ENCODE peak calls at places on chromosomes 7 and 10, in seven cellular contexts. One of them, this sample, is unnamed.
A peak's percentile ranks its signal among the peaks of the same experiment; 100 is the strongest.

GRCh38 chr10:47287805-47288204 is 12.2 kb upstream of the GDF10 start:
- DNase-seq in NCI-H1105: no peak
- DNase-seq in CD8-positive, alpha-beta T cell: no peak
- DNase-seq in NCI-H1092: no peak
- DNase-seq in memory B cell: no peak
- DNase-seq in CD4-positive, alpha-beta T cell: no peak
- DNase-seq in psoas muscle: no peak
- DNase-seq in this sample: no peak

GRCh38 chr10:119896061-119896655 is 3.6 kb downstream of the SEC23IP start:
- DNase-seq in NCI-H1105: no peak
- DNase-seq in CD8-positive, alpha-beta T cell: no peak
- DNase-seq in NCI-H1092: no peak
- DNase-seq in memory B cell: no peak
- DNase-seq in CD4-positive, alpha-beta T cell: no peak
- DNase-seq in psoas muscle: no peak
- DNase-seq in this sample: no peak

GRCh38 chr10:6114758-6115410 is 26.1 kb downstream of the RBM17 start:
- DNase-seq in NCI-H1105: no peak
- DNase-seq in CD8-positive, alpha-beta T cell: no peak
- DNase-seq in NCI-H1092: no peak
- DNase-seq in memory B cell: no peak
- DNase-seq in CD4-positive, alpha-beta T cell: no peak
- DNase-seq in psoas muscle: peak; percentile 54
- DNase-seq in this sample: no peak

GRCh38 chr10:31129261-31129660 is 97.6 kb upstream of the ZNF438 start:
- DNase-seq in NCI-H1105: no peak
- DNase-seq in CD8-positive, alpha-beta T cell: no peak
- DNase-seq in NCI-H1092: no peak
- DNase-seq in memory B cell: no peak
- DNase-seq in CD4-positive, alpha-beta T cell: no peak
- DNase-seq in psoas muscle: no peak
- DNase-seq in this sample: no peak

GRCh38 chr7:41731486-41732278 is 28.8 kb upstream of the INHBA start:
- DNase-seq in NCI-H1105: no peak
- DNase-seq in CD8-positive, alpha-beta T cell: no peak
- DNase-seq in NCI-H1092: no peak
- DNase-seq in memory B cell: no peak
- DNase-seq in CD4-positive, alpha-beta T cell: no peak
- DNase-seq in psoas muscle: no peak
- DNase-seq in this sample: no peak

GRCh38 chr7:134755422-134756022 is 23.9 kb upstream of the CALD1 start:
- DNase-seq in NCI-H1105: no peak
- DNase-seq in CD8-positive, alpha-beta T cell: peak; percentile 44
- DNase-seq in NCI-H1092: no peak
- DNase-seq in memory B cell: no peak
- DNase-seq in CD4-positive, alpha-beta T cell: peak; percentile 31
- DNase-seq in psoas muscle: no peak
- DNase-seq in this sample: peak; percentile 57

GRCh38 chr7:12943781-12944180 is 256.3 kb downstream of the ARL4A start:
- DNase-seq in NCI-H1105: no peak
- DNase-seq in CD8-positive, alpha-beta T cell: no peak
- DNase-seq in NCI-H1092: no peak
- DNase-seq in memory B cell: no peak
- DNase-seq in CD4-positive, alpha-beta T cell: no peak
- DNase-seq in psoas muscle: no peak
- DNase-seq in this sample: no peak

GRCh38 chr10:113131611-113132330 is 181.7 kb downstream of the TCF7L2 start:
- DNase-seq in NCI-H1105: no peak
- DNase-seq in CD8-positive, alpha-beta T cell: no peak
- DNase-seq in NCI-H1092: no peak
- DNase-seq in memory B cell: no peak
- DNase-seq in CD4-positive, alpha-beta T cell: no peak
- DNase-seq in psoas muscle: no peak
- DNase-seq in this sample: no peak

GRCh38 chr7:146366938-146367337 is 250.3 kb downstream of the CNTNAP2 start:
- DNase-seq in NCI-H1105: no peak
- DNase-seq in CD8-positive, alpha-beta T cell: no peak
- DNase-seq in NCI-H1092: no peak
- DNase-seq in memory B cell: no peak
- DNase-seq in CD4-positive, alpha-beta T cell: no peak
- DNase-seq in psoas muscle: no peak
- DNase-seq in this sample: no peak